ENCODE peak calls at places on chromosomes 13 and 19, in nine cellular contexts. One of them, this sample, is unnamed.

GRCh38 chr19:19528721-19529490 is at the start of gene YJEFN3:
- DNase-seq in nephron progenitor cell: no peak
- DNase-seq in foreskin fibroblast: peak; percentile 74
- DNase-seq in MCF 10A: no peak
- DNase-seq in suprapubic skin: no peak
- DNase-seq in IMR-90: peak; percentile 19
- DNase-seq in dorsolateral prefrontal cortex: peak; percentile 80
- DNase-seq in A549: no peak
- DNase-seq in CD4-positive, alpha-beta T cell: no peak
- DNase-seq in this sample: no peak

GRCh38 chr19:2627855-2628254 is 74.6 kb downstream of the GNG7 start:
- DNase-seq in nephron progenitor cell: no peak
- DNase-seq in foreskin fibroblast: peak; percentile 49
- DNase-seq in MCF 10A: no peak
- DNase-seq in suprapubic skin: no peak
- DNase-seq in IMR-90: peak; percentile 49
- DNase-seq in dorsolateral prefrontal cortex: no peak
- DNase-seq in A549: no peak
- DNase-seq in CD4-positive, alpha-beta T cell: no peak
- DNase-seq in this sample: no peak

GRCh38 chr13:110642291-110642981 is 27.1 kb downstream of the NAXD start:
- DNase-seq in nephron progenitor cell: no peak
- DNase-seq in foreskin fibroblast: no peak
- DNase-seq in MCF 10A: no peak
- DNase-seq in suprapubic skin: peak; percentile 74
- DNase-seq in IMR-90: no peak
- DNase-seq in dorsolateral prefrontal cortex: no peak
- DNase-seq in A549: no peak
- DNase-seq in CD4-positive, alpha-beta T cell: no peak
- DNase-seq in this sample: no peak

GRCh38 chr13:41332829-41333228 is 21.8 kb downstream of the NAA16 start:
- DNase-seq in nephron progenitor cell: no peak
- DNase-seq in foreskin fibroblast: no peak
- DNase-seq in MCF 10A: no peak
- DNase-seq in suprapubic skin: no peak
- DNase-seq in IMR-90: no peak
- DNase-seq in dorsolateral prefrontal cortex: no peak
- DNase-seq in A549: no peak
- DNase-seq in CD4-positive, alpha-beta T cell: no peak
- DNase-seq in this sample: no peak

GRCh38 chr13:61013782-61014181 is 401.9 kb downstream of the PCDH20 start:
- DNase-seq in nephron progenitor cell: no peak
- DNase-seq in foreskin fibroblast: no peak
- DNase-seq in MCF 10A: no peak
- DNase-seq in suprapubic skin: no peak
- DNase-seq in IMR-90: no peak
- DNase-seq in dorsolateral prefrontal cortex: no peak
- DNase-seq in A549: no peak
- DNase-seq in CD4-positive, alpha-beta T cell: no peak
- DNase-seq in this sample: no peak

GRCh38 chr13:107866666-107867623 is 348.4 kb downstream of the LIG4 start:
- DNase-seq in nephron progenitor cell: peak; percentile 64
- DNase-seq in foreskin fibroblast: peak; percentile 45
- DNase-seq in MCF 10A: no peak
- DNase-seq in suprapubic skin: no peak
- DNase-seq in IMR-90: peak; percentile 66
- DNase-seq in dorsolateral prefrontal cortex: peak; percentile 50
- DNase-seq in A549: no peak
- DNase-seq in CD4-positive, alpha-beta T cell: no peak
- DNase-seq in this sample: peak; percentile 32

GRCh38 chr19:46932346-46932745 is 71.5 kb downstream of the ARHGAP35 start:
- DNase-seq in nephron progenitor cell: no peak
- DNase-seq in foreskin fibroblast: peak; percentile 64
- DNase-seq in MCF 10A: peak; percentile 61
- DNase-seq in suprapubic skin: no peak
- DNase-seq in IMR-90: peak; percentile 62
- DNase-seq in dorsolateral prefrontal cortex: no peak
- DNase-seq in A549: no peak
- DNase-seq in CD4-positive, alpha-beta T cell: no peak
- DNase-seq in this sample: no peak

GRCh38 chr13:80224468-80224867 is 116.5 kb downstream of the SPRY2 start:
- DNase-seq in nephron progenitor cell: no peak
- DNase-seq in foreskin fibroblast: peak; percentile 45
- DNase-seq in MCF 10A: peak; percentile 22
- DNase-seq in suprapubic skin: no peak
- DNase-seq in IMR-90: peak; percentile 26
- DNase-seq in dorsolateral prefrontal cortex: no peak
- DNase-seq in A549: no peak
- DNase-seq in CD4-positive, alpha-beta T cell: no peak
- DNase-seq in this sample: no peak

GRCh38 chr13:40732658-40733057 is 38.3 kb downstream of the MRPS31 start:
- DNase-seq in nephron progenitor cell: no peak
- DNase-seq in foreskin fibroblast: no peak
- DNase-seq in MCF 10A: no peak
- DNase-seq in suprapubic skin: no peak
- DNase-seq in IMR-90: no peak
- DNase-seq in dorsolateral prefrontal cortex: no peak
- DNase-seq in A549: no peak
- DNase-seq in CD4-positive, alpha-beta T cell: no peak
- DNase-seq in this sample: no peak

GRCh38 chr19:7067716-7068115 is 1.8 kb upstream of the ZNF557 start:
- DNase-seq in nephron progenitor cell: no peak
- DNase-seq in foreskin fibroblast: peak; percentile 28
- DNase-seq in MCF 10A: no peak
- DNase-seq in suprapubic skin: no peak
- DNase-seq in IMR-90: peak; percentile 49
- DNase-seq in dorsolateral prefrontal cortex: no peak
- DNase-seq in A549: no peak
- DNase-seq in CD4-positive, alpha-beta T cell: no peak
- DNase-seq in this sample: no peak

GRCh38 chr13:111304041-111304544 is 16.3 kb upstream of the TEX29 start:
- DNase-seq in nephron progenitor cell: no peak
- DNase-seq in foreskin fibroblast: no peak
- DNase-seq in MCF 10A: no peak
- DNase-seq in suprapubic skin: no peak
- DNase-seq in IMR-90: no peak
- DNase-seq in dorsolateral prefrontal cortex: no peak
- DNase-seq in A549: no peak
- DNase-seq in CD4-positive, alpha-beta T cell: peak; percentile 25
- DNase-seq in this sample: no peak

GRCh38 chr13:110126391-110126961 is 180.5 kb downstream of the COL4A1 start:
- DNase-seq in nephron progenitor cell: no peak
- DNase-seq in foreskin fibroblast: peak; percentile 93
- DNase-seq in MCF 10A: peak; percentile 97
- DNase-seq in suprapubic skin: no peak
- DNase-seq in IMR-90: peak; percentile 98
- DNase-seq in dorsolateral prefrontal cortex: peak; percentile 62
- DNase-seq in A549: no peak
- DNase-seq in CD4-positive, alpha-beta T cell: no peak
- DNase-seq in this sample: no peak

GRCh38 chr19:2714531-2715269 is 6.5 kb downstream of the DIRAS1 start:
- DNase-seq in nephron progenitor cell: no peak
- DNase-seq in foreskin fibroblast: no peak
- DNase-seq in MCF 10A: no peak
- DNase-seq in suprapubic skin: no peak
- DNase-seq in IMR-90: no peak
- DNase-seq in dorsolateral prefrontal cortex: no peak
- DNase-seq in A549: no peak
- DNase-seq in CD4-positive, alpha-beta T cell: no peak
- DNase-seq in this sample: no peak

GRCh38 chr19:4676955-4677731 is 7.0 kb upstream of the MYDGF start:
- DNase-seq in nephron progenitor cell: peak; percentile 50
- DNase-seq in foreskin fibroblast: peak; percentile 72
- DNase-seq in MCF 10A: peak; percentile 53
- DNase-seq in suprapubic skin: no peak
- DNase-seq in IMR-90: peak; percentile 35
- DNase-seq in dorsolateral prefrontal cortex: peak; percentile 60
- DNase-seq in A549: no peak
- DNase-seq in CD4-positive, alpha-beta T cell: no peak
- DNase-seq in this sample: peak; percentile 36

GRCh38 chr13:103277099-103277498 is 210.9 kb upstream of the SLC10A2 start:
- DNase-seq in nephron progenitor cell: no peak
- DNase-seq in foreskin fibroblast: no peak
- DNase-seq in MCF 10A: no peak
- DNase-seq in suprapubic skin: no peak
- DNase-seq in IMR-90: no peak
- DNase-seq in dorsolateral prefrontal cortex: no peak
- DNase-seq in A549: no peak
- DNase-seq in CD4-positive, alpha-beta T cell: no peak
- DNase-seq in this sample: no peak

GRCh38 chr19:39934584-39935233 is at the start of gene FCGBP:
- DNase-seq in nephron progenitor cell: no peak
- DNase-seq in foreskin fibroblast: no peak
- DNase-seq in MCF 10A: no peak
- DNase-seq in suprapubic skin: no peak
- DNase-seq in IMR-90: no peak
- DNase-seq in dorsolateral prefrontal cortex: no peak
- DNase-seq in A549: no peak
- DNase-seq in CD4-positive, alpha-beta T cell: no peak
- DNase-seq in this sample: no peak

GRCh38 chr13:71913717-71914116 is 46.7 kb upstream of the DACH1 start:
- DNase-seq in nephron progenitor cell: no peak
- DNase-seq in foreskin fibroblast: no peak
- DNase-seq in MCF 10A: no peak
- DNase-seq in suprapubic skin: no peak
- DNase-seq in IMR-90: no peak
- DNase-seq in dorsolateral prefrontal cortex: no peak
- DNase-seq in A549: no peak
- DNase-seq in CD4-positive, alpha-beta T cell: no peak
- DNase-seq in this sample: no peak

GRCh38 chr19:48539503-48540096 is 12.4 kb upstream of the SULT2B1 start:
- DNase-seq in nephron progenitor cell: no peak
- DNase-seq in foreskin fibroblast: peak; percentile 88
- DNase-seq in MCF 10A: peak; percentile 58
- DNase-seq in suprapubic skin: no peak
- DNase-seq in IMR-90: peak; percentile 82
- DNase-seq in dorsolateral prefrontal cortex: peak; percentile 55
- DNase-seq in A549: peak; percentile 69
- DNase-seq in CD4-positive, alpha-beta T cell: no peak
- DNase-seq in this sample: no peak

GRCh38 chr13:23715092-23715761 is 145.0 kb downstream of the TNFRSF19 start:
- DNase-seq in nephron progenitor cell: no peak
- DNase-seq in foreskin fibroblast: no peak
- DNase-seq in MCF 10A: no peak
- DNase-seq in suprapubic skin: no peak
- DNase-seq in IMR-90: no peak
- DNase-seq in dorsolateral prefrontal cortex: no peak
- DNase-seq in A549: no peak
- DNase-seq in CD4-positive, alpha-beta T cell: no peak
- DNase-seq in this sample: no peak
- TF ChIP-seq CTCF in nephron progenitor cell: no peak
- TF ChIP-seq CTCF in foreskin fibroblast: no peak
- TF ChIP-seq CTCF in MCF 10A: no peak
- TF ChIP-seq CTCF in suprapubic skin: no peak
- TF ChIP-seq CTCF in IMR-90: no peak
- TF ChIP-seq CTCF in dorsolateral prefrontal cortex: no peak
- TF ChIP-seq CTCF in A549: no peak
- TF ChIP-seq CTCF in CD4-positive, alpha-beta T cell: no peak
- TF ChIP-seq CTCF in this sample: no peak

GRCh38 chr19:50467566-50467965 is 8.7 kb upstream of the EMC10 start:
- DNase-seq in nephron progenitor cell: no peak
- DNase-seq in foreskin fibroblast: no peak
- DNase-seq in MCF 10A: no peak
- DNase-seq in suprapubic skin: no peak
- DNase-seq in IMR-90: no peak
- DNase-seq in dorsolateral prefrontal cortex: no peak
- DNase-seq in A549: no peak
- DNase-seq in CD4-positive, alpha-beta T cell: no peak
- DNase-seq in this sample: no peak

GRCh38 chr19:50464348-50464747 is 12.0 kb upstream of the EMC10 start:
- DNase-seq in nephron progenitor cell: no peak
- DNase-seq in foreskin fibroblast: no peak
- DNase-seq in MCF 10A: no peak
- DNase-seq in suprapubic skin: no peak
- DNase-seq in IMR-90: no peak
- DNase-seq in dorsolateral prefrontal cortex: no peak
- DNase-seq in A549: no peak
- DNase-seq in CD4-positive, alpha-beta T cell: no peak
- DNase-seq in this sample: no peak

GRCh38 chr19:50462970-50463369 is 13.3 kb upstream of the EMC10 start:
- DNase-seq in nephron progenitor cell: no peak
- DNase-seq in foreskin fibroblast: no peak
- DNase-seq in MCF 10A: no peak
- DNase-seq in suprapubic skin: no peak
- DNase-seq in IMR-90: no peak
- DNase-seq in dorsolateral prefrontal cortex: no peak
- DNase-seq in A549: no peak
- DNase-seq in CD4-positive, alpha-beta T cell: no peak
- DNase-seq in this sample: no peak

GRCh38 chr19:50465000-50465399 is 11.3 kb upstream of the EMC10 start:
- DNase-seq in nephron progenitor cell: no peak
- DNase-seq in foreskin fibroblast: no peak
- DNase-seq in MCF 10A: no peak
- DNase-seq in suprapubic skin: no peak
- DNase-seq in IMR-90: no peak
- DNase-seq in dorsolateral prefrontal cortex: no peak
- DNase-seq in A549: no peak
- DNase-seq in CD4-positive, alpha-beta T cell: no peak
- DNase-seq in this sample: no peak

GRCh38 chr19:50465986-50466771 is 10.1 kb upstream of the EMC10 start:
- DNase-seq in nephron progenitor cell: peak; percentile 69
- DNase-seq in foreskin fibroblast: peak; percentile 14
- DNase-seq in MCF 10A: no peak
- DNase-seq in suprapubic skin: no peak
- DNase-seq in IMR-90: no peak
- DNase-seq in dorsolateral prefrontal cortex: no peak
- DNase-seq in A549: peak; percentile 64
- DNase-seq in CD4-positive, alpha-beta T cell: no peak
- DNase-seq in this sample: peak; percentile 59
- TF ChIP-seq CTCF in nephron progenitor cell: peak; percentile 57
- TF ChIP-seq CTCF in foreskin fibroblast: no peak
- TF ChIP-seq CTCF in MCF 10A: no peak
- TF ChIP-seq CTCF in suprapubic skin: no peak
- TF ChIP-seq CTCF in IMR-90: peak; percentile 13
- TF ChIP-seq CTCF in dorsolateral prefrontal cortex: no peak
- TF ChIP-seq CTCF in A549: no peak
- TF ChIP-seq CTCF in CD4-positive, alpha-beta T cell: no peak
- TF ChIP-seq CTCF in this sample: peak; percentile 62

DNA sequence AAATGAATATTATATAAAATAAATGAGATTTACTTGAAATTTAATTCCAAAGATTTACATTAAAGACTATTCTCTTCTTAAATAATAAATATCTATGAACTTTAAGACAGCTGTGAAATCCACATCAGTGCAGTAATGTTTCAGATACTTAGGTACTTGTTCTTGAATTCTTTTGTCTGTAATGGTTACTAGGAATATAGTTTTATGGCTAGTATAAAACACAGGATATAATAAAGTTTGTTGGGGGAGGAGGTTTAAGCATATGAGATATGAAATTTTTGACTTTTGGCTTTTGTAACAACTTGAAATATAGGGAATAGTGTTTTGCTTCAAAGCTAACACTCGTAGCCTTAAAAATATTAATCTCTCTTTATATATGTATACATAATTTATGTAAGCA is 46.2 kb downstream of the B3GLCT start:
- DNase-seq in nephron progenitor cell: no peak
- DNase-seq in foreskin fibroblast: no peak
- DNase-seq in MCF 10A: no peak
- DNase-seq in suprapubic skin: no peak
- DNase-seq in IMR-90: no peak
- DNase-seq in dorsolateral prefrontal cortex: no peak
- DNase-seq in A549: no peak
- DNase-seq in CD4-positive, alpha-beta T cell: no peak
- DNase-seq in this sample: no peak
- TF ChIP-seq CTCF in nephron progenitor cell: no peak
- TF ChIP-seq CTCF in foreskin fibroblast: no peak
- TF ChIP-seq CTCF in MCF 10A: no peak
- TF ChIP-seq CTCF in suprapubic skin: no peak
- TF ChIP-seq CTCF in IMR-90: no peak
- TF ChIP-seq CTCF in dorsolateral prefrontal cortex: no peak
- TF ChIP-seq CTCF in A549: no peak
- TF ChIP-seq CTCF in CD4-positive, alpha-beta T cell: no peak
- TF ChIP-seq CTCF in this sample: no peak

GRCh38 chr13:42820450-42820849 is 39.1 kb downstream of the FAM216B start:
- DNase-seq in nephron progenitor cell: no peak
- DNase-seq in foreskin fibroblast: peak; percentile 30
- DNase-seq in MCF 10A: no peak
- DNase-seq in suprapubic skin: no peak
- DNase-seq in IMR-90: no peak
- DNase-seq in dorsolateral prefrontal cortex: no peak
- DNase-seq in A549: no peak
- DNase-seq in CD4-positive, alpha-beta T cell: no peak
- DNase-seq in this sample: no peak
- TF ChIP-seq CTCF in nephron progenitor cell: no peak
- TF ChIP-seq CTCF in foreskin fibroblast: no peak
- TF ChIP-seq CTCF in MCF 10A: no peak
- TF ChIP-seq CTCF in suprapubic skin: no peak
- TF ChIP-seq CTCF in IMR-90: no peak
- TF ChIP-seq CTCF in dorsolateral prefrontal cortex: no peak
- TF ChIP-seq CTCF in A549: no peak
- TF ChIP-seq CTCF in CD4-positive, alpha-beta T cell: no peak
- TF ChIP-seq CTCF in this sample: no peak